ENCODE peak calls at places on chromosomes 11 and 22, in six cellular contexts. S, P, M, G, N and X are unnamed samples.

GRCh38 chr11:69462106-69463045 is 19.1 kb upstream of the LINC01488 start:
- DNase-seq in S (no peak), G (no peak), P (no peak), M (no peak), N (no peak), X (no peak)

GRCh38 chr11:90135016-90135415 is 553 bp downstream of the NAALAD2 start:
- DNase-seq in M (no peak), P (no peak), N (no peak), G (no peak), S (no peak), X (no peak)

GRCh38 chr11:8905528-8906165 is 5.3 kb upstream of the AKIP1 start:
- DNase-seq in P (peak; percentile 66), S (peak; percentile 72), M (no peak), G (no peak), N (no peak), X (no peak)

GRCh38 chr11:126514061-126514713 is 158.7 kb downstream of the ST3GAL4 start:
- DNase-seq in N (no peak), M (no peak), G (no peak), S (no peak), P (no peak), X (no peak)

GRCh38 chr11:65861533-65862183 is 1.4 kb downstream of the MUS81 start:
- DNase-seq in G (no peak), N (no peak), M (no peak), P (no peak), S (no peak), X (no peak)

GRCh38 chr11:121452609-121453150 is at the start of gene SORL1-AS1:
- DNase-seq in N (no peak), M (no peak), G (peak; percentile 58), S (no peak), P (no peak), X (no peak)

GRCh38 chr11:61828629-61829407 is 718 bp downstream of the FADS2 start:
- DNase-seq in P (no peak), M (no peak), S (peak; percentile 27), G (no peak), N (peak; percentile 31), X (no peak)

GRCh38 chr22:17727244-17727892 is 46.9 kb downstream of the BID start:
- DNase-seq in G (no peak), S (no peak), P (no peak), N (no peak), M (no peak), X (no peak)

GRCh38 chr22:19879996-19880785 is 25.5 kb upstream of the GNB1L start:
- DNase-seq in M (no peak), N (no peak), P (no peak), G (no peak), S (peak; percentile 23), X (no peak)

GRCh38 chr11:88478136-88478785 is 140.7 kb upstream of the CTSC start:
- DNase-seq in P (no peak), G (no peak), M (no peak), S (no peak), N (no peak), X (no peak)

GRCh38 chr22:23137468-23137867 is 4.3 kb downstream of the RSPH14 start:
- DNase-seq in P (no peak), S (no peak), G (no peak), N (no peak), M (no peak), X (no peak)

GRCh38 chr11:74204692-74205091 is 33.6 kb downstream of the PPME1 start:
- DNase-seq in G (no peak), S (no peak), M (no peak), N (no peak), P (no peak), X (no peak)

GRCh38 chr11:49303080-49303479 is 94.7 kb upstream of the FOLH1 start:
- DNase-seq in S (no peak), G (no peak), N (no peak), M (no peak), P (no peak), X (no peak)

GRCh38 chr22:37519268-37520195 is at the start of gene CARD10:
- DNase-seq in P (no peak), M (no peak), N (peak; percentile 66), G (peak; percentile 10), S (no peak), X (no peak)

GRCh38 chr11:7688238-7688826 is 15.0 kb upstream of the CYB5R2 start:
- DNase-seq in P (no peak), M (no peak), G (no peak), N (peak; percentile 42), S (no peak), X (no peak)